ENCODE peak calls at places on chromosomes 6 and 20, in six cellular contexts. W is stimulated activated CD4-positive, alpha-beta T cell treated with anti-CD3 and anti-CD28 coated beads, Interleukin-4, amount 100 ng/mL, for 1 hour; A is effector CD4-positive, alpha-beta T cell; Z is breast epithelium; E is nephron progenitor cell; U is SJSA1. C is an unnamed sample.
A peak's percentile ranks its signal among the peaks of the same experiment; 100 is the strongest.

GRCh38 chr6:46262928-46263708 is 92.3 kb upstream of the ENPP5 start:
- DNase-seq in W (no peak), A (no peak), Z (no peak), E (no peak), U (no peak), C (no peak)

GRCh38 chr6:137637161-137637560 is 143.0 kb upstream of the OLIG3 start:
- DNase-seq in W (no peak), A (no peak), Z (peak; percentile 63), E (no peak), U (peak; percentile 78), C (no peak)

GRCh38 chr6:43465978-43466377 is 10.6 kb upstream of the DLK2 start:
- DNase-seq in W (no peak), A (no peak), Z (no peak), E (no peak), U (no peak), C (no peak)

GRCh38 chr6:25181923-25182322 is 97.3 kb upstream of the CARMIL1 start:
- DNase-seq in W (no peak), A (no peak), Z (no peak), E (no peak), U (no peak), C (no peak)

GRCh38 chr6:44342489-44342888 is at the start of gene SPATS1:
- DNase-seq in W (no peak), A (no peak), Z (no peak), E (peak; percentile 30), U (no peak), C (no peak)

GRCh38 chr6:151624481-151624880 is 130.7 kb downstream of the CCDC170 start:
- DNase-seq in W (no peak), A (no peak), Z (no peak), E (no peak), U (no peak), C (no peak)

GRCh38 chr6:19417713-19418112 is 419.5 kb upstream of the ID4 start:
- DNase-seq in W (no peak), A (no peak), Z (no peak), E (no peak), U (no peak), C (no peak)

GRCh38 chr20:56091635-56092180 is 86.4 kb upstream of the CBLN4 start:
- DNase-seq in W (no peak), A (no peak), Z (no peak), E (no peak), U (no peak), C (no peak)

GRCh38 chr20:53258741-53259140 is 286.6 kb downstream of the TSHZ2 start:
- DNase-seq in W (no peak), A (no peak), Z (no peak), E (no peak), U (no peak), C (no peak)

GRCh38 chr6:16873698-16874097 is 112.4 kb upstream of the ATXN1 start:
- DNase-seq in W (no peak), A (no peak), Z (no peak), E (no peak), U (no peak), C (no peak)

GRCh38 chr6:149267513-149268043 is 49.9 kb upstream of the TAB2 start:
- DNase-seq in W (no peak), A (no peak), Z (no peak), E (no peak), U (no peak), C (no peak)

GRCh38 chr6:84457276-84457675 is 229.8 kb upstream of the CEP162 start:
- DNase-seq in W (no peak), A (no peak), Z (no peak), E (no peak), U (no peak), C (no peak)

GRCh38 chr6:155143610-155144106 is 120.2 kb upstream of the CLDN20 start:
- DNase-seq in W (no peak), A (no peak), Z (no peak), E (no peak), U (no peak), C (no peak)

GRCh38 chr6:144152334-144152900 is 2.1 kb downstream of the STX11 start:
- DNase-seq in W (no peak), A (no peak), Z (no peak), E (no peak), U (no peak), C (no peak)